ENCODE peak calls at places on chromosome 14, in five cellular contexts. C, F, B, N and J are unnamed samples.
A peak's percentile ranks its signal among the peaks of the same experiment; 100 is the strongest.

GRCh38 chr14:85587152-85587697 is 57.3 kb downstream of the FLRT2 start:
- DNase-seq in C (no peak), F (no peak), B (peak; percentile 63), N (no peak), J (no peak)

GRCh38 chr14:96617635-96618034 is 115.5 kb downstream of the PAPOLA start:
- DNase-seq in C (no peak), F (no peak), B (no peak), N (no peak), J (no peak)

GRCh38 chr14:93982684-93983007 is 6.3 kb upstream of the ASB2 start:
- DNase-seq in C (no peak), F (no peak), B (no peak), N (peak; percentile 28), J (no peak)

GRCh38 chr14:101072531-101072930 is 169.0 kb upstream of the RTL1 start:
- DNase-seq in C (peak; percentile 37), F (no peak), B (peak; percentile 30), N (no peak), J (peak; percentile 68)

GRCh38 chr14:64772394-64772950 is 68.2 kb downstream of the PLEKHG3 start:
- DNase-seq in C (no peak), F (peak; percentile 44), B (no peak), N (no peak), J (no peak)

GRCh38 chr14:88233915-88234314 is 89.2 kb downstream of the KCNK10 start:
- DNase-seq in C (no peak), F (no peak), B (no peak), N (no peak), J (no peak)

GRCh38 chr14:102116361-102117180 is 23.1 kb upstream of the WDR20 start:
- DNase-seq in C (peak; percentile 38), F (peak; percentile 57), B (no peak), N (no peak), J (no peak)

GRCh38 chr14:85416771-85417170 is 113.2 kb upstream of the FLRT2 start:
- DNase-seq in C (no peak), F (no peak), B (peak; percentile 77), N (no peak), J (no peak)

GRCh38 chr14:99518441-99519346 is 37.5 kb downstream of the CCNK start:
- DNase-seq in C (peak; percentile 90), F (peak; percentile 87), B (peak; percentile 32), N (peak; percentile 87), J (no peak)

GRCh38 chr14:33808187-33808586 is 142.7 kb downstream of the EGLN3 start:
- DNase-seq in C (no peak), F (no peak), B (no peak), N (no peak), J (no peak)

GRCh38 chr14:73696466-73697390 is 17.5 kb downstream of the PNMA1 start:
- DNase-seq in C (no peak), F (no peak), B (peak; percentile 84), N (no peak), J (no peak)

GRCh38 chr14:27506272-27506671 is 908.4 kb upstream of the NOVA1 start:
- DNase-seq in C (no peak), F (no peak), B (no peak), N (no peak), J (no peak)

GRCh38 chr14:36129181-36129580 is 47.3 kb downstream of the PTCSC3 start:
- DNase-seq in C (no peak), F (no peak), B (no peak), N (no peak), J (no peak)

GRCh38 chr14:100391777-100392176 is 68.6 kb downstream of the SLC25A47 start:
- DNase-seq in C (no peak), F (no peak), B (peak; percentile 67), N (no peak), J (no peak)

GRCh38 chr14:29216316-29216715 is 449.7 kb downstream of the FOXG1 start:
- DNase-seq in C (no peak), F (no peak), B (no peak), N (no peak), J (no peak)

GRCh38 chr14:85172889-85173458 is 357.0 kb upstream of the FLRT2 start:
- DNase-seq in C (no peak), F (no peak), B (no peak), N (no peak), J (no peak)

GRCh38 chr14:55607386-55607785 is 27.4 kb downstream of the KTN1 start:
- DNase-seq in C (no peak), F (no peak), B (no peak), N (no peak), J (no peak)

GRCh38 chr14:55603401-55603953 is 23.5 kb downstream of the KTN1 start:
- DNase-seq in C (no peak), F (no peak), B (no peak), N (no peak), J (no peak)

GRCh38 chr14:55605793-55606192 is 25.8 kb downstream of the KTN1 start:
- DNase-seq in C (no peak), F (no peak), B (no peak), N (no peak), J (no peak)

GRCh38 chr14:55604467-55604866 is 24.5 kb downstream of the KTN1 start:
- DNase-seq in C (no peak), F (no peak), B (no peak), N (no peak), J (no peak)

DNA sequence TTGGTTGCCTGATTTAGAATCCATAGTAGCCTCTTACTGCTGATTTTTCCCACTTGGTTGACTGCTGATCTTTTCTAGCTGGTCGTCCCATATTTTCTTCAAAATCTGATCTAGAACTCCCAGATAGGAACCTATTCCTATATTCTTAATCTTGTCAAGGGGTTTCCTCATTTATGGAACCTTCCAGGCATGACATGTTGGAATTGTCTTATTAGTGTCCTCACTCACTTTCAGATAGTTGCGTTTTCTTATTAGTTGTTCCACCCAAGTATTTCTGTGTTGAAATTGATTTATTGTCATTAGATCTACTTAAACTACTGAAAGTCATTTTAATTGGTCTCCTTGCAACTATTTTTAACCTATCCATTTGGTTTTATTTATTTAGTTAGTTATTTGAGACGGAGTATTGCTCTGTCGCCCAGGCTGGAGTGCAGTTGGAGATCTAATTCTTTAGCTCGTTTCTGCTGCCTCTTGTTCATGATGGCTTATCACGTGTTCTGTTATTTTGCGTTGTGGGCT is 25.0 kb downstream of the KTN1 start:
- DNase-seq in C (no peak), F (no peak), B (no peak), N (no peak), J (no peak)
- TF ChIP-seq POLR2A in C (no peak), F (no peak), B (no peak), N (no peak), J (no peak)

GRCh38 chr14:23301969-23302289 is 730 bp downstream of the PPP1R3E start:
- DNase-seq in C (no peak), F (no peak), B (no peak), N (no peak), J (no peak)

GRCh38 chr14:23299986-23300686 is 2.5 kb downstream of the PPP1R3E start:
- DNase-seq in C (no peak), F (no peak), B (no peak), N (no peak), J (no peak)

GRCh38 chr14:23301288-23301968 is 1.2 kb downstream of the PPP1R3E start:
- DNase-seq in C (peak; percentile 98), F (peak; percentile 99), B (peak; percentile 98), N (peak; percentile 99), J (peak; percentile 99)

GRCh38 chr14:23300687-23301223 is 1.9 kb downstream of the PPP1R3E start:
- DNase-seq in C (peak; percentile 76), F (peak; percentile 83), B (peak; percentile 13), N (peak; percentile 67), J (no peak)

DNA sequence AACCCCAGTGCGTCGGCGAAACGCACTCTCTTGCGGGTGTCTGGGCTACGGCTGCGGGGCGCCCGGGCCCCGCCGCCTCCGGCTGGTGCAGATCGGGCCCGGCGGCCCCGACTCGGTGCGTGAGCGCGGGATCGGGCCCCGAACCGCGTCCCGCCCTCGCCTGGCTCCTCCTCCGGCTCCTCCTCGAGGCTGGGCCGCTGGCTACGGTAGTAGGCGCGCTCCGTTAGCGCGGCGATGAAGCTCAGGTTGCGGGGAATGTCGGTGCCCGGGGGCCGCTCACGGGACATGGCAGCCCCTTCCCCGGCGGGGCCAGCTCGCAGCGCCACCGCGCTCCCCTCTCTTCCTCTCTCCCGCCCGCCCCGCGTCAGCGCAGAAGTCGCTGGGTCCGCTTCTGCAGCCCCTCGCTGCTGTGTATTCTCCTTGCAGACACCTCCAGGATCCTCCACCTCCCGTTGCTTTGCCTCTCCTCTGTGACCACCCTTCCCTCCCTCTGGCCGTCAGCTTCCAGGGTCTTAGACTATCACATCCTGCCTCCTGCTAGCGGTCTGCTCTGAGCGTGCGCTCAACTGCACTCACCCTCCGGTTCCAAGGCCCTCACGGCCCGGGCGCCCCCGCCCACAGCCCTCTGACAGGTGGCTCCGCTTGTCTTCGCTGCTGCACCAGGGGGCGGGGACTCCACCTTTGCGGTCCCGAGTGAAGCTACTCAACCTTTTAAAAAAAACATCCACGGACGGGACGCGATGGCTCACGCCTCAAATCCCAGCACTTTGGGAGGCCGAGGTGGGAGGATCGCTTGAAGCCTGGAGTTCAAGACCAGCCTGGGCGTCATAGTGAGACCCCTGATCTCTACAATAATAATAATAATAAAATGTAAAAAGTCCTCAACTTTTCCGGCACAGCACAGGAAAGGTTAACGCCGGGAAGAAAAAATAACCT is at the start of gene PPP1R3E:
- DNase-seq in C (peak; percentile 96), F (peak; percentile 88), B (peak; percentile 41), N (peak; percentile 86), J (peak; percentile 94)
- TF ChIP-seq POLR2A in C (no peak), F (no peak), B (no peak), N (no peak), J (peak; percentile 44)

DNA sequence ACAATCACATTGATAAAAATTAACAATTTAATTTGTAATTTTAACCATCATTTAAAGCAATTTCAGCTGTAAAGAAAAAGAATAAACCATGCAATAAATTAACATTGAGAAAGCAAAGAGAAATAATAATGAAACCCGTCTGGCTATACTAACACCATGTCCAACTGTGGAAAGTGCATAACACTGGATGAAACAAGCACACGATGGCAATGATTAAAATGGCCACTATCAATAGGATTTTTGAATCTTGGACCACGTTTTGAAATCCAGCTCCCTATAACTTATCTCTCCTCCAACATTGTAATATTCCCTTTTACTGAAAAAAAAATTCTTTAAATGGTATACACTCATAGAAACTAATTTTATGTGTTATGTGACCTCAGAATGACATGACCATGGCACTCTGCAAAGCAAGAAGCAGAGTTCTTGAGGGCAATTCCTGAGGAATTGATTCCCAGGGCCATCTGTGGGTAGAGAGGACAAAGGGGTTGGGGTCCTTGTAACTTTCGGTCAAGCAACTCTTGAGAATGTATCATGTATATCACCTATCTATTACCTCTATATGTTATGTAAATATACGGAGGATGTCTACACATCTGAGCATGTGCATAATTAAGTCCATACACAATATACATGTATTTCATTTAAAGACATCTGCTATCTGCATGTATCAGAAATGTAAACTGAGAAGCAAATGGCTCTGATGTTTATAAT is 4.8 kb downstream of the FOXA1 start:
- DNase-seq in C (no peak), F (no peak), B (no peak), N (no peak), J (no peak)
- TF ChIP-seq POLR2A in C (no peak), F (no peak), B (no peak), N (no peak), J (no peak)

GRCh38 chr14:24113379-24113800 is 1.2 kb upstream of the DCAF11 start:
- DNase-seq in C (no peak), F (no peak), B (no peak), N (no peak), J (no peak)

GRCh38 chr14:24115451-24116110 is 832 bp upstream of the NRL start:
- DNase-seq in C (no peak), F (no peak), B (no peak), N (no peak), J (no peak)

GRCh38 chr14:24116111-24116809 is 1.5 kb upstream of the NRL start:
- DNase-seq in C (no peak), F (peak; percentile 21), B (no peak), N (no peak), J (no peak)

GRCh38 chr14:24113801-24114535 is 609 bp upstream of the DCAF11 start:
- DNase-seq in C (peak; percentile 94), F (peak; percentile 93), B (peak; percentile 87), N (peak; percentile 97), J (peak; percentile 98)

GRCh38 chr14:24114536-24115450 is at the start of the genes DCAF11 and NRL:
- DNase-seq in C (peak; percentile 99), F (peak; percentile 100), B (peak; percentile 100), N (peak; percentile 100), J (peak; percentile 100)
- TF ChIP-seq POLR2A in C (peak; percentile 12), F (no peak), B (peak; percentile 30), N (peak; percentile 84), J (peak; percentile 29)